ENCODE peak calls at places on chromosomes 4 and X, in ten cellular contexts. One of them, this sample, is unnamed.

GRCh38 chr4:153258750-153259149 is 54.5 kb downstream of the TRIM2 start:
- DNase-seq in effector memory CD4-positive, alpha-beta T cell: no peak
- DNase-seq in endodermal cell: peak
- DNase-seq in activated gamma-delta T cell: no peak
- DNase-seq in stimulated activated CD8-positive, alpha-beta memory T cell treated with anti-CD3 and anti-CD28 coated beads, Interleukin-15, amount 100 ng/mL, for 4 hours: no peak
- DNase-seq in T-helper 2 cell: no peak
- DNase-seq in activated CD4-positive, alpha-beta T cell treated with anti-CD3 and anti-CD28 coated beads, Interleukin-2, amount 50 U/mL, for 24 hours: no peak
- DNase-seq in hepatocyte: no peak
- DNase-seq in D341Med: no peak
- DNase-seq in GM12865: no peak
- DNase-seq in this sample: no peak

GRCh38 chrX:127207326-127207725 is 387.8 kb downstream of the PRR32 start:
- DNase-seq in effector memory CD4-positive, alpha-beta T cell: no peak
- DNase-seq in endodermal cell: peak
- DNase-seq in activated gamma-delta T cell: no peak
- DNase-seq in stimulated activated CD8-positive, alpha-beta memory T cell treated with anti-CD3 and anti-CD28 coated beads, Interleukin-15, amount 100 ng/mL, for 4 hours: no peak
- DNase-seq in T-helper 2 cell: no peak
- DNase-seq in activated CD4-positive, alpha-beta T cell treated with anti-CD3 and anti-CD28 coated beads, Interleukin-2, amount 50 U/mL, for 24 hours: no peak
- DNase-seq in hepatocyte: no peak
- DNase-seq in D341Med: no peak
- DNase-seq in GM12865: no peak
- DNase-seq in this sample: no peak

GRCh38 chrX:43002526-43003203 is 224.7 kb upstream of the PPP1R2C start:
- DNase-seq in effector memory CD4-positive, alpha-beta T cell: no peak
- DNase-seq in endodermal cell: no peak
- DNase-seq in activated gamma-delta T cell: no peak
- DNase-seq in stimulated activated CD8-positive, alpha-beta memory T cell treated with anti-CD3 and anti-CD28 coated beads, Interleukin-15, amount 100 ng/mL, for 4 hours: no peak
- DNase-seq in T-helper 2 cell: no peak
- DNase-seq in activated CD4-positive, alpha-beta T cell treated with anti-CD3 and anti-CD28 coated beads, Interleukin-2, amount 50 U/mL, for 24 hours: no peak
- DNase-seq in hepatocyte: no peak
- DNase-seq in D341Med: no peak
- DNase-seq in GM12865: peak
- DNase-seq in this sample: no peak

GRCh38 chrX:67543818-67544217 is at the start of gene AR:
- DNase-seq in effector memory CD4-positive, alpha-beta T cell: no peak
- DNase-seq in endodermal cell: peak
- DNase-seq in activated gamma-delta T cell: no peak
- DNase-seq in stimulated activated CD8-positive, alpha-beta memory T cell treated with anti-CD3 and anti-CD28 coated beads, Interleukin-15, amount 100 ng/mL, for 4 hours: no peak
- DNase-seq in T-helper 2 cell: no peak
- DNase-seq in activated CD4-positive, alpha-beta T cell treated with anti-CD3 and anti-CD28 coated beads, Interleukin-2, amount 50 U/mL, for 24 hours: no peak
- DNase-seq in hepatocyte: peak
- DNase-seq in D341Med: no peak
- DNase-seq in GM12865: no peak
- DNase-seq in this sample: no peak

GRCh38 chr4:77818077-77818666 is 996 bp downstream of the CNOT6L start:
- DNase-seq in effector memory CD4-positive, alpha-beta T cell: peak
- DNase-seq in endodermal cell: peak
- DNase-seq in activated gamma-delta T cell: peak
- DNase-seq in stimulated activated CD8-positive, alpha-beta memory T cell treated with anti-CD3 and anti-CD28 coated beads, Interleukin-15, amount 100 ng/mL, for 4 hours: no peak
- DNase-seq in T-helper 2 cell: peak
- DNase-seq in activated CD4-positive, alpha-beta T cell treated with anti-CD3 and anti-CD28 coated beads, Interleukin-2, amount 50 U/mL, for 24 hours: no peak
- DNase-seq in hepatocyte: peak
- DNase-seq in D341Med: peak
- DNase-seq in GM12865: peak
- DNase-seq in this sample: no peak

GRCh38 chr4:52954771-52955170 is 92.7 kb downstream of the RASL11B start:
- DNase-seq in effector memory CD4-positive, alpha-beta T cell: no peak
- DNase-seq in endodermal cell: no peak
- DNase-seq in activated gamma-delta T cell: no peak
- DNase-seq in stimulated activated CD8-positive, alpha-beta memory T cell treated with anti-CD3 and anti-CD28 coated beads, Interleukin-15, amount 100 ng/mL, for 4 hours: no peak
- DNase-seq in T-helper 2 cell: no peak
- DNase-seq in activated CD4-positive, alpha-beta T cell treated with anti-CD3 and anti-CD28 coated beads, Interleukin-2, amount 50 U/mL, for 24 hours: no peak
- DNase-seq in hepatocyte: no peak
- DNase-seq in D341Med: no peak
- DNase-seq in GM12865: no peak
- DNase-seq in this sample: no peak

GRCh38 chr4:91099666-91100065 is 972.5 kb downstream of the CCSER1 start:
- DNase-seq in effector memory CD4-positive, alpha-beta T cell: no peak
- DNase-seq in endodermal cell: no peak
- DNase-seq in activated gamma-delta T cell: no peak
- DNase-seq in stimulated activated CD8-positive, alpha-beta memory T cell treated with anti-CD3 and anti-CD28 coated beads, Interleukin-15, amount 100 ng/mL, for 4 hours: no peak
- DNase-seq in T-helper 2 cell: no peak
- DNase-seq in activated CD4-positive, alpha-beta T cell treated with anti-CD3 and anti-CD28 coated beads, Interleukin-2, amount 50 U/mL, for 24 hours: no peak
- DNase-seq in hepatocyte: no peak
- DNase-seq in D341Med: no peak
- DNase-seq in GM12865: no peak
- DNase-seq in this sample: no peak

GRCh38 chr4:147361726-147362125 is 119.2 kb upstream of the EDNRA start:
- DNase-seq in effector memory CD4-positive, alpha-beta T cell: no peak
- DNase-seq in endodermal cell: no peak
- DNase-seq in activated gamma-delta T cell: no peak
- DNase-seq in stimulated activated CD8-positive, alpha-beta memory T cell treated with anti-CD3 and anti-CD28 coated beads, Interleukin-15, amount 100 ng/mL, for 4 hours: no peak
- DNase-seq in T-helper 2 cell: no peak
- DNase-seq in activated CD4-positive, alpha-beta T cell treated with anti-CD3 and anti-CD28 coated beads, Interleukin-2, amount 50 U/mL, for 24 hours: no peak
- DNase-seq in hepatocyte: peak
- DNase-seq in D341Med: no peak
- DNase-seq in GM12865: no peak
- DNase-seq in this sample: no peak

GRCh38 chr4:69875576-69875975 is 15.6 kb upstream of the SULT1E1 start:
- DNase-seq in effector memory CD4-positive, alpha-beta T cell: no peak
- DNase-seq in endodermal cell: no peak
- DNase-seq in activated gamma-delta T cell: no peak
- DNase-seq in stimulated activated CD8-positive, alpha-beta memory T cell treated with anti-CD3 and anti-CD28 coated beads, Interleukin-15, amount 100 ng/mL, for 4 hours: no peak
- DNase-seq in T-helper 2 cell: no peak
- DNase-seq in activated CD4-positive, alpha-beta T cell treated with anti-CD3 and anti-CD28 coated beads, Interleukin-2, amount 50 U/mL, for 24 hours: no peak
- DNase-seq in hepatocyte: no peak
- DNase-seq in D341Med: no peak
- DNase-seq in GM12865: no peak
- DNase-seq in this sample: no peak

GRCh38 chrX:48477960-48478755 is 2.2 kb downstream of the FTSJ1 start:
- DNase-seq in effector memory CD4-positive, alpha-beta T cell: no peak
- DNase-seq in endodermal cell: no peak
- DNase-seq in activated gamma-delta T cell: no peak
- DNase-seq in stimulated activated CD8-positive, alpha-beta memory T cell treated with anti-CD3 and anti-CD28 coated beads, Interleukin-15, amount 100 ng/mL, for 4 hours: no peak
- DNase-seq in T-helper 2 cell: no peak
- DNase-seq in activated CD4-positive, alpha-beta T cell treated with anti-CD3 and anti-CD28 coated beads, Interleukin-2, amount 50 U/mL, for 24 hours: no peak
- DNase-seq in hepatocyte: no peak
- DNase-seq in D341Med: no peak
- DNase-seq in GM12865: no peak
- DNase-seq in this sample: no peak

GRCh38 chr4:35038845-35039244 is 1205.5 kb downstream of the ARAP2 start:
- DNase-seq in effector memory CD4-positive, alpha-beta T cell: no peak
- DNase-seq in endodermal cell: no peak
- DNase-seq in activated gamma-delta T cell: no peak
- DNase-seq in stimulated activated CD8-positive, alpha-beta memory T cell treated with anti-CD3 and anti-CD28 coated beads, Interleukin-15, amount 100 ng/mL, for 4 hours: no peak
- DNase-seq in T-helper 2 cell: no peak
- DNase-seq in activated CD4-positive, alpha-beta T cell treated with anti-CD3 and anti-CD28 coated beads, Interleukin-2, amount 50 U/mL, for 24 hours: no peak
- DNase-seq in hepatocyte: no peak
- DNase-seq in D341Med: no peak
- DNase-seq in GM12865: no peak
- DNase-seq in this sample: no peak

GRCh38 chrX:140439455-140439854 is 65.4 kb downstream of the SOX3 start:
- DNase-seq in effector memory CD4-positive, alpha-beta T cell: no peak
- DNase-seq in endodermal cell: peak
- DNase-seq in activated gamma-delta T cell: no peak
- DNase-seq in stimulated activated CD8-positive, alpha-beta memory T cell treated with anti-CD3 and anti-CD28 coated beads, Interleukin-15, amount 100 ng/mL, for 4 hours: no peak
- DNase-seq in T-helper 2 cell: no peak
- DNase-seq in activated CD4-positive, alpha-beta T cell treated with anti-CD3 and anti-CD28 coated beads, Interleukin-2, amount 50 U/mL, for 24 hours: no peak
- DNase-seq in hepatocyte: peak
- DNase-seq in D341Med: peak
- DNase-seq in GM12865: no peak
- DNase-seq in this sample: no peak